ENCODE peak calls at places on chromosomes 6 and 20, in eight cellular contexts. B, U, M, E, H, Z, O and I are unnamed samples.

GRCh38 chr6:161212902-161213301 is 61.0 kb downstream of the AGPAT4 start:
- DNase-seq in B (no peak), U (no peak), M (no peak), E (no peak), H (no peak), Z (no peak), O (no peak), I (no peak)

GRCh38 chr6:53846250-53846649 is 51.4 kb downstream of the LRRC1 start:
- DNase-seq in B (no peak), U (no peak), M (no peak), E (no peak), H (no peak), Z (no peak), O (no peak), I (no peak)

GRCh38 chr6:80440496-80441160 is 334.2 kb downstream of the BCKDHB start:
- DNase-seq in B (no peak), U (no peak), M (no peak), E (peak; percentile 34), H (no peak), Z (no peak), O (no peak), I (no peak)

GRCh38 chr20:35490736-35491181 is 35.4 kb downstream of the CEP250 start:
- DNase-seq in B (no peak), U (no peak), M (peak; percentile 37), E (peak; percentile 26), H (no peak), Z (no peak), O (no peak), I (no peak)

GRCh38 chr20:36217226-36217625 is 19.1 kb upstream of the AAR2 start:
- DNase-seq in B (no peak), U (no peak), M (no peak), E (no peak), H (no peak), Z (no peak), O (peak; percentile 48), I (no peak)

GRCh38 chr20:39762716-39763115 is 800.6 kb downstream of the DHX35 start:
- DNase-seq in B (no peak), U (no peak), M (no peak), E (no peak), H (no peak), Z (no peak), O (no peak), I (no peak)

GRCh38 chr20:61845276-61845675 is 220.4 kb downstream of the TAF4 start:
- DNase-seq in B (no peak), U (no peak), M (peak; percentile 2), E (no peak), H (peak; percentile 39), Z (no peak), O (no peak), I (no peak)

GRCh38 chr6:140346461-140346860 is 972.0 kb upstream of the CITED2 start:
- DNase-seq in B (peak; percentile 78), U (no peak), M (no peak), E (no peak), H (no peak), Z (no peak), O (no peak), I (no peak)

GRCh38 chr20:34638532-34638931 is 38.4 kb downstream of the PIGU start:
- DNase-seq in B (no peak), U (no peak), M (no peak), E (no peak), H (no peak), Z (no peak), O (no peak), I (no peak)

DNA sequence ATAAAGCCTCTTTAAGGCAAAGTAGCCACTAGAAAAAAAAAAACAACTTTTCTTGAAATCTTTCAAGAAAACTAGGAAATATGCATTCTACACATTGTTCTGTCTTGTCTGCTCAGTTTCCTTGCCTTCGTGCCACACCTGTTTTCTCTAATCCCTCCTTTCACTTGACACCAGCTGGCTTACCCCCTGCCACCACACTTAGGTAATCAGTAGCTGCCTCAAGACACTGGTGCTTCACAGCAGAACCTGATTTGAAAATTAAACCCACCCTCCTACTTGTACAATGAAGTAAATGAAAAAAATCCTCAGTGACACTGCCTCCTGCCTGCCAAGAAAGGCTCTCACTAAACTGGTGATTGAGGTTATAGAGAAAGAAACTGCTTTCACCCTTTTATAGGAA is 45.8 kb upstream of the SCML4 start:
- DNase-seq in B (no peak), U (no peak), M (no peak), E (no peak), H (no peak), Z (no peak), O (no peak), I (no peak)
- TF ChIP-seq CTCF in B (no peak), U (no peak), M (no peak), E (no peak), H (no peak), Z (peak; percentile 13), O (no peak), I (no peak)

DNA sequence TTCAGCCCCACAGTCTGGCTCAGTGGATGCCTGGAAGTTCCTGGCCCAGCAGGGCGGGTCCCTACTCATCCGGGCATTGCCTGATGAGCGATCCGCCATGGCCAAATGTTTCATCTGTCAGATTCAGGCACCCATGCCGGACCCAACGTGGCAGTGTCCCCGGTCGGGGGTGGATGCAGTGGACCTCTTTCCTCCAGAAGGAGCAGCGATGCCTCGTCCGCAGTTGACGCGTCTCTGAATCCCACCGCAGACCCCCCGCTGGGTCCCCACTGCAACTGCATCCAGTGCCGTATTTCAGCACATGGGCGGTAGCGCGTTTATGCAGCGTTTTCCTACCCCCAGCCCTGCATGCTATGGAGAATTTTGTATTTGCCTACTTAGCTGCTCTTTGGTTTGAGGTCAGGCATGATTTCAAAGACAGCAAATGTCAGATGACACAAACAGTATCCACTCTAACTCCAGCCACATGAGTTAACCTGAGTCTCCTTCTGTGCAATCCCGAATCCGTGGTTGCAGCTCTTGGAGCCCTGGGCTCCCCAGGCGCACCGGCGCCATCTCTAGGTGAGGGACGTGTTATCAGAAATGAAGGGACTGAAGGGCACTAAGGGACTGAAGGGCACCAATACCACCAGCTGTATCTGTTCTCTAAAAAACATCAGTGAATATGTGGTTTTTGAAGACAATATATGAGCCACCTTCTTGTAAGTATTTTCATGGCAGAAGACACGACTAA is 72.6 kb upstream of the THBS2 start:
- DNase-seq in B (peak; percentile 62), U (no peak), M (peak; percentile 38), E (no peak), H (no peak), Z (peak; percentile 33), O (no peak), I (no peak)
- TF ChIP-seq CTCF in B (peak; percentile 57), U (no peak), M (no peak), E (no peak), H (no peak), Z (peak; percentile 61), O (no peak), I (peak; percentile 45)

DNA sequence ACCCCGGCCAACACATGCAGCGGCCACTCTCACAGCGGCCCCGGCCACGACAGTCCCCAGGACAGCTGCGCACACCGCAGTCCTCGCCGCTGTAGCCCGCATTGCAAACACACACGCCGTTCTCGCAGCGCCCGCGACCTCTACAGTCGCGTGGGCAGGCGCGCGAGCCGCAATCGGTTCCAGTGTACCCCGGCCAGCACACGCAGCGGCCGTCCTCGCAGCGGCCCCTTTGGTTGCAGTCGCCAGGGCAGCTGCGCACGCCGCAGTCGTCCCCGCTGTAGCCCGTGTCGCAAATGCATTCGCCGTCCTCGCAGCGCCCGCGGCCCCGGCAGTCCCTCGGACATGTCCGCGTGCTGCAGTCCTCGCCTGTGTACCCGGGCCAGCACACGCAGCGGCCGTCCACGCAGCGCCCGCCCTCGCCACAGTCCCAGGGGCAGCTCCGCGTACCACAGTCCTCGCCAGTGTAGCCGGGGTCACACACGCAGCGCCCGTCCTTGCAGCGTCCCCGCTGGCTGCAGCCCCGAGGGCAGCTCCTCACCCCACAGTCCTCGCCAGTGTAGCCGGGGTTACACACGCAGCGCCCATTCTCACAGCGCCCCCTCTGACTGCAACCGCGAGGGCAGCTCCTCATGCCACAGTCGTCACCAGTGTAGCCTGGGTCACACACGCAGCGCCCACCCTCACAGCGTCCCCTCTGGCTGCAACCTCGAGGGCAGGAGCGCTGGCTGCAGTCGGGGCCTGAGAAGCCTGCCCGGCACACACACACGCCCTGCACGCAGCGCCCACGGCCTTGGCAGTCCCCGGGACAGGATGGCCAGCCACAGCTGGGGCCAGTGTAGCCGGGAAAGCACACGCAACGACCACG is 12.5 kb downstream of the TNXB start:
- DNase-seq in B (no peak), U (no peak), M (no peak), E (no peak), H (peak; percentile 50), Z (peak; percentile 77), O (no peak), I (no peak)
- TF ChIP-seq CTCF in B (no peak), U (no peak), M (no peak), E (no peak), H (no peak), Z (peak; percentile 29), O (no peak), I (peak; percentile 13)

DNA sequence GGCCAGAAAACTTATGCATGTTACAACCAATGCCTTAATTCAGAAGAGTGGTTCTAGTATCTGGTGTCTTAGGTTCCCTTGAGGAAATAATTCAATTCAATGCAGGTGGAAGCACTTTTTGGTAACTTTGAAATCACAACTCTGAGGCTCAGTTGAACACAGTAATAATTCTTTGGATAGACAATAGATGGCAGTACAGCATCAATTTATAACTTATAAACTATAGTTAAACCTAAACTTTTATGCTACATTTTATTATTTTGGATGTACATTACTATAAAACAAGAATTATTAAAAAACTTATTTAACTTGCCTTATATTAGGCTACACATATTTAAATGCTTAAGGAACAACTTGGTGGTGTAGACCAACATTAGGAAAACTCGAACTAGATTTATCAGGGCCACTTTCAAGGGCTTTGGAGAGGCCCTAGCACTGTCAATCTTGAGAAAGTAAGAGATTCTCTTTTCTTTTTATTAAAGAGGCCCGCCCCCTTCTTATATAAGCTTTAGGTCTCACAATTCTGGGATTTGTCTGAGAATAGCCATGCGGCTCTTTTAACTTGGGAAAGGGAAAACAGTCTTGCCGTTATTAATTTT is 85.9 kb downstream of the CRYBG1 start:
- DNase-seq in B (peak; percentile 31), U (no peak), M (no peak), E (no peak), H (no peak), Z (peak; percentile 12), O (peak; percentile 30), I (no peak)
- TF ChIP-seq CTCF in B (peak; percentile 28), U (peak; percentile 61), M (peak; percentile 25), E (peak; percentile 40), H (peak; percentile 47), Z (peak; percentile 73), O (peak; percentile 61), I (peak; percentile 42)

DNA sequence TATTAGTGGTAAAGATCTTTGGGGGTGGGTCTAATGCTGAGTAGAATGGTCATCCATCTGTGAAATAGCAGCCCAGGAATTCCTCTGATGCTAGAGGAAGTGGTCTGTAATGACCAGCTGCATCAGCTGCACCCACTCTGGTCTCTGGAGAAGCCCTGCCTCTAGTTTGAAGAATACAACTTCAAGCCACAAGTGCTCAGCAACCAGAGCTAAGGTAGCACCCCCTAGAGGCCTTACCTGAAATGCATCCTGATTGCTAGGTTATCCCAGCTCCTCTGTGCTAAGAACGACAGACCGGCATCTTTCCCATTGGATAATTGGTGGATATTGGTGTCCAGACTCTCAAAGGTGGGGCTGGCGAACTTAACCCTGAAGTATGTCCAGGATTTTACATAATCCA is 58.2 kb downstream of the DNAH8 start:
- DNase-seq in B (no peak), U (no peak), M (no peak), E (peak; percentile 23), H (no peak), Z (no peak), O (no peak), I (no peak)
- TF ChIP-seq CTCF in B (peak; percentile 41), U (peak; percentile 10), M (peak; percentile 41), E (peak; percentile 64), H (no peak), Z (peak; percentile 29), O (no peak), I (peak; percentile 19)